ENCODE peak calls at places on chromosomes 1 and 21, in eight cellular contexts. X, M, K, A, P, D, Z and W are unnamed samples.

GRCh38 chr1:154178856-154179811 is 12.8 kb downstream of the TPM3 start:
- DNase-seq in X (no peak), M (no peak), K (no peak), A (no peak), P (no peak), D (peak; percentile 56), Z (no peak), W (peak; percentile 62)

GRCh38 chr1:97805093-97805492 is 115.7 kb downstream of the DPYD start:
- DNase-seq in X (no peak), M (peak; percentile 22), K (no peak), A (no peak), P (no peak), D (no peak), Z (no peak), W (no peak)

GRCh38 chr1:223067914-223068313 is 75.1 kb downstream of the TLR5 start:
- DNase-seq in X (no peak), M (no peak), K (no peak), A (no peak), P (no peak), D (no peak), Z (no peak), W (no peak)

GRCh38 chr1:171984850-171985485 is 143.7 kb downstream of the DNM3 start:
- DNase-seq in X (no peak), M (no peak), K (no peak), A (no peak), P (peak; percentile 10), D (no peak), Z (peak; percentile 33), W (no peak)

GRCh38 chr1:9275567-9276034 is 17.1 kb upstream of the SPSB1 start:
- DNase-seq in X (no peak), M (peak; percentile 44), K (peak; percentile 83), A (peak; percentile 87), P (peak; percentile 84), D (peak; percentile 66), Z (peak; percentile 85), W (peak; percentile 86)

GRCh38 chr1:172898866-172899265 is 151.9 kb downstream of the TNFSF18 start:
- DNase-seq in X (no peak), M (no peak), K (no peak), A (no peak), P (no peak), D (no peak), Z (no peak), W (no peak)

GRCh38 chr1:94014635-94015488 is 105.6 kb upstream of the GCLM start:
- DNase-seq in X (no peak), M (no peak), K (no peak), A (no peak), P (no peak), D (no peak), Z (no peak), W (no peak)

GRCh38 chr1:113058861-113059441 is 14.0 kb upstream of the LRIG2 start:
- DNase-seq in X (no peak), M (no peak), K (no peak), A (no peak), P (no peak), D (no peak), Z (no peak), W (peak; percentile 26)

GRCh38 chr1:31421404-31422040 is 8.5 kb downstream of the SERINC2 start:
- DNase-seq in X (no peak), M (no peak), K (no peak), A (no peak), P (peak; percentile 31), D (no peak), Z (peak; percentile 47), W (no peak)
- TF ChIP-seq CTCF in X (no peak), M (peak; percentile 52), K (peak; percentile 45), A (peak; percentile 17), P (peak; percentile 28), D (no peak), Z (peak; percentile 33), W (no peak)

DNA sequence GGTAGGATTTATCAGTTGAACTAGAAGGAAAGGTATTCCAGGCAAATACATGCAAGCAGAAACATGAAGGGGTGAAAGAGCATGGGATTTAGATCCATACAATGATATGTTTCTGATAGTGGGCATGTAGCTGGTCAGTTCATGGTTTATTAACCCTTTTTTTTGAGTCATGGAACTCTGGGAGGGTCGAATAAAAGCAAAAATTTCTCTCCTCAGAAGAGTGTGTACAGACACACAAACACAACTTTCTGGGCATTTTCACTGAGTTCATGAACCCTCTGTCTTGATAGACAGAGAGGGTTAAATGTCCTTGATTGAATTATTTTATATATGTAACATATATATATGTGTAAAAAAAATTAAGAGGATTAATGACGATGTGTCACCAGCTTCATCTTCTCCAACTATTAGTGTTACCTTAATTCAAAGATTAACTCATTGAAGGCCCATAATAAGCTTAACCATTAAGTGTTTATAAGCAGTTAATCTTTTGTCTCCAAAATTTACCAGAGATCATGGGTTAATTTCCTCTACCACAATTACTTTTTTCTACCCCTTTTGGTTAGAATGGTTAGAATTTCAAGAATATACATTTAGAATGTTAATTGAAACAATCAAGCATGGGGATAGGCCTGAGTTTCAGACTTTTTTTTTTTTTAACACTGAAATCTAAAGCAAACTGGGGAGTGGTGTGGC is 4.6 kb downstream of the JUN start:
- DNase-seq in X (no peak), M (peak; percentile 40), K (no peak), A (no peak), P (no peak), D (no peak), Z (no peak), W (no peak)
- TF ChIP-seq CTCF in X (no peak), M (no peak), K (no peak), A (no peak), P (no peak), D (no peak), Z (no peak), W (no peak)

DNA sequence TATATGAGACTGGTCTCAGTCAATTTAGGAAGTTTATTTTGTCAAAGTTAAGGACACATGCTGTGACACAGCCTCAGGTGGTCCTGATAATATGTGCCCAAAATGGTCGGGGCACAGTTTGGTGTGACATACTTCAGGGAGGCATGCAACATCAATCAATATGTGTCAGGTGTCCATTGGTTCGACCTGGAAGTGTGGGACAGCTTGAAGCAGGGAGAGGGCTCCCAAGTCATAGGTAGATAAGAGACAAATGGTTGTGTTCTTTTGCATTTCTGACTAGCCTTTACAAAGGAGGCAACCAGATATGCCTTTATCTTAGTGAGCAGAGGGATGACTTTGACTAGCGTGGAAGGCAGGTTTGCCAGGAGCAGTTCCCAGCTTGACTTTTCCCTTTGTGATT is 4.5 kb upstream of the ERVH48-1 start:
- DNase-seq in X (no peak), M (no peak), K (no peak), A (no peak), P (no peak), D (no peak), Z (no peak), W (no peak)
- TF ChIP-seq CTCF in X (no peak), M (no peak), K (no peak), A (no peak), P (no peak), D (no peak), Z (no peak), W (no peak)

DNA sequence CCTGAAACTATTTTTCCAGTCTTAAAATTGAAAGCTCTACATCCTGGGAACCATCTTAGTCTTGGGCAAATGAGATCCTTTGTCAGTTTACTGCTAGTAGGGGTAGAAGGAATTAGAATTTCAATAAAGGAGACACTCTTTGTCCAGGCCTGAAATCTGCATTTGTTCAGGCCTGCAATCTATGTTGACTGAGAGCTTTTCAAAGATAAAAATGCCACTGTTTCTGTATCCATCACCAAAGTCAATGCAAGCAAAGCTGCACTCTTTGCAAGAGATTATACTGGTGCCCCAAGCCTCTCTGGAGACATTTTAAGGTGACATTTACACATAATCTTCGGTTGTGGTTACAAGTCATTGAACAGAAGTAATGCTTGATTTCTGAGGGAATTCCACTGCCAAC is 135.7 kb downstream of the CTH start:
- DNase-seq in X (no peak), M (no peak), K (no peak), A (no peak), P (no peak), D (no peak), Z (no peak), W (no peak)
- TF ChIP-seq CTCF in X (no peak), M (no peak), K (no peak), A (no peak), P (no peak), D (no peak), Z (no peak), W (no peak)

DNA sequence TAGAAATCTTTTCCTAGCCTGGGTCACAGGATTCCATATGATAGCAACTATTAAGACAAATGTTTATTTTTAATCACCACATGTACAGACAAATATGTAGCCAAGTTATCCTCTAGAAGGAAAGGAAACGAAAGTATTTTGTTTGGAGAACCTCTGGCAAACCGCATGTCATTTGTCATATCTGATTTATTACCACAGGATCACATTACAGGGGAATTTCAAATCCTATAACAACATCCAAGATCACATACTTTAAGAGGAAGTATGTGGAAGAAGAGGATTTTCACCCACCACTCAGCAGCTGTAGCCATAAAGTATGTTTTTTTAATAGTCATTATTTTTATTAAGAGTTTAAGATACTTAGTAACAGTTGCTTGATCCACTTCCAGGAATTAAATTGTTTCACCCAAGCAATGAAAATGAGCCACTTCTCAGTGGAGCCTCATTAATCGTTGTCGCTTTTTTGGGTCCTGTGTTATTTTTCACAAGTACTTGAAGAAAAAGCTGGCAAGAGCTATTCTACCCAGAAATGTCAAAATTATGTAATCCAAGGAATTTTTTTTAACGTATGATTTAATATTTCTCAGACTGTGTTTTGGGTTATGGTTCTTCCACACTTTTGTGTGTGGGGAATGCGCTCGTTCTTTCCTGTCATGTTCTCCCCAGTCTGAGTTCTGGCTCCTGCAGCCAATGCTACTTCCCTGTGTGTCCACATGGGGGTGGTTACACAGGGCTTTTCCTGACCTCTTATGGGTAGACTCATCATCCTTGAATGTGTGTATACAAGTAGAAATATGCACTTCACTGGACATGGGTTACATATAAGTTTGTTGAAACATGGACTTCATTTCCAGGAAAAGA is 6.9 kb downstream of the SERTAD4 start:
- DNase-seq in X (no peak), M (peak; percentile 79), K (no peak), A (no peak), P (no peak), D (no peak), Z (no peak), W (no peak)
- TF ChIP-seq CTCF in X (no peak), M (peak; percentile 52), K (peak; percentile 38), A (peak; percentile 61), P (no peak), D (peak; percentile 35), Z (no peak), W (peak; percentile 39)

DNA sequence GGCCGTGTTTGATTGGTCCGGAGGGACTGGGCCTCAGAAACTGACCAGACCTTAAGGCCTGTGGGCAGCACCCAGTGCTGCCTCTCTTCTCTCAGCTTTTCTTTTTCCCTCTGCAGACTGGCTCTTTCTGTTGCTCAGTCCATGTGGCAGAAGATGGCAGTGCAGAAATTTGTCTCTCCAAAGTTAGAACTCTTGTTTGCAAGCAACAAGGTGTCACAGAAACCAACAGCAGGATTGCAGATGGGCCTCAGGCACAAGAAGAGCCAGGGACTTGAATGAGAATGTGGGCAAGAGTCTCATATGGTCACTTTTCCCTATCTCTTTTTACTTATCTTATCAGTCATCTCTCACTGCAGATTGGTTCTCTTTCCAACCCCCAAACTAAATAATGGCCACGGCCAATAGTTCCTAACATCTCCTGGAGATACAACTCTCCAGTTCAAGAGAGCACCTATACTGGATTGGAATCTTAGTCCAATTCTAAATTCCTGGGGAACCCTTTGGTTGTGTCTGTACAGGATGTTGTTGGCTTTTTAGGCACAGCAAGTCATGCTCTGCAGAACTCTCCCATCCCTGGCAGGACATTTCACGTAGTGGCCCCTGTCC is 95.4 kb upstream of the RALGPS2 start:
- DNase-seq in X (no peak), M (no peak), K (no peak), A (no peak), P (no peak), D (no peak), Z (no peak), W (no peak)
- TF ChIP-seq CTCF in X (no peak), M (no peak), K (no peak), A (no peak), P (no peak), D (no peak), Z (no peak), W (no peak)